ENCODE peak calls at places on chromosomes 7 and 10, in six cellular contexts. V is HCT116, M is adrenal gland, Y is A549, I is body of pancreas, D is GM12892. J is an unnamed sample.
A peak's percentile ranks its signal among the peaks of the same experiment; 100 is the strongest.

GRCh38 chr10:44756235-44756634 is 154.9 kb upstream of the TMEM72 start:
- DNase-seq in V (no peak), M (no peak), Y (no peak), I (no peak), D (no peak), J (no peak)

GRCh38 chr10:131785121-131785460 is 115.7 kb upstream of the PPP2R2D start:
- DNase-seq in V (no peak), M (no peak), Y (no peak), I (no peak), D (no peak), J (no peak)

GRCh38 chr7:18489624-18490023 is 5.9 kb upstream of the HDAC9 start:
- DNase-seq in V (no peak), M (no peak), Y (no peak), I (no peak), D (no peak), J (no peak)

GRCh38 chr7:123824754-123825067 is 20.3 kb upstream of the HYAL4 start:
- DNase-seq in V (no peak), M (no peak), Y (peak; percentile 36), I (peak; percentile 27), D (no peak), J (no peak)

GRCh38 chr7:157652954-157653826 is 316.4 kb downstream of the DNAJB6 start:
- DNase-seq in V (no peak), M (no peak), Y (no peak), I (no peak), D (no peak), J (no peak)

GRCh38 chr10:69936091-69936490 is 116.6 kb upstream of the MACROH2A2 start:
- DNase-seq in V (no peak), M (no peak), Y (peak; percentile 21), I (peak; percentile 9), D (no peak), J (no peak)

GRCh38 chr10:36425140-36425797 is 700.1 kb upstream of the ANKRD30A start:
- DNase-seq in V (no peak), M (no peak), Y (no peak), I (no peak), D (no peak), J (no peak)

GRCh38 chr7:47228386-47229014 is 353.4 kb downstream of the TNS3 start:
- DNase-seq in V (peak; percentile 76), M (no peak), Y (peak; percentile 31), I (no peak), D (no peak), J (peak; percentile 2)

GRCh38 chr7:45878457-45879144 is 5.7 kb upstream of the CCDC201 start:
- DNase-seq in V (no peak), M (no peak), Y (no peak), I (no peak), D (no peak), J (no peak)

GRCh38 chr7:55132890-55133551 is 114.2 kb downstream of the EGFR start:
- DNase-seq in V (peak; percentile 97), M (peak; percentile 65), Y (peak; percentile 91), I (peak; percentile 48), D (no peak), J (no peak)
- TF ChIP-seq POLR2A in V (no peak), M (no peak), Y (no peak), I (no peak), D (no peak), J (no peak)

DNA sequence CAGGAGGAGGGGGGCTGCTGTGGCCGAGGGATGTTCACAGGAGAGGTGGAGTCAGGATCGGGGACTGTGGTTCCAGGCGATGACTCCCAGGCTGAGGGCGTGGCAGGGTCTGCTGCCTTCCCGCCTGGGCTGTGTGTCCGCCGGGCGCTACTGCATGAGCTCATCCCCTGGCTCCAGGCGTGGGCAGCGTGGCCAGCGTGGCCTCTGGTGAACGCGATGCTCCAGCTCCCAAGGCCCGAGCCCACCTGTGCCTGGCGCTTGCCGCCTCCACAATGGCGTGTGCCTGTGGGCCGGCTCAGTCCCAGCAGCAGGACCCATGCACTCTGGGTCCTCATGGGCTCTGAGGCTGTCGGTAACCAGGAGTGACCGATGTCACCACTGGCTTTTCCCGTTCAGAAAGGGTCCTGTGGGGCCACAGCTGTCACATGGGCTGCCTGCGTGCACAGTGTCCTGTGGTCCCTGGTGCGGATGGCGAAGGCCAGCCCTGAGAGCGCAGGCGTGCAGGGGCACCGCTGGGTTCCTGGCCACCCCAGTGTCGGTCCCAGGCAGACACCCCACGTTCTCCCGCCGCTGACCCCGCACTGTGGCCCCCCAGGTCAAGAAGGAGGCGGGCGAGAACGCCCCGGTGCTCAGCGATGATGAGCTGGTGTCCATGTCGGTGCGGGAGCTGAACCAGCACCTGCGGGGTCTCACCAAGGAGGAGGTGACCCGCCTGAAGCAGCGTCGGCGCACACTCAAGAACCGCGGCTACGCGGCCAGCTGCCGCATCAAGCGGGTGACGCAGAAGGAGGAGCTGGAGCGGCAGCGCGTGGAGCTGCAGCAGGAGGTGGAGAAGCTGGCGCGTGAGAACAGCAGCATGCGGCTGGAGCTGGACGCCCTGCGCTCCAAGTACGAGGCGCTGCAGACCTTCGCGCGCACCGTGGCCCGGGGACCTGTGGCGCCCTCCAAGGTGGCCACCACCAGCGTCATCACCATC is 9.1 kb downstream of the MAFK start:
- DNase-seq in V (no peak), M (no peak), Y (peak; percentile 63), I (no peak), D (no peak), J (no peak)
- TF ChIP-seq POLR2A in V (no peak), M (no peak), Y (no peak), I (no peak), D (no peak), J (no peak)

GRCh38 chr10:86971146-86971991 is 3.1 kb downstream of the ADIRF start:
- DNase-seq in V (peak; percentile 88), M (peak; percentile 96), Y (peak; percentile 85), I (peak; percentile 90), D (peak; percentile 86), J (peak; percentile 69)
- TF ChIP-seq POLR2A in V (peak; percentile 32), M (peak; percentile 82), Y (no peak), I (peak; percentile 97), D (peak; percentile 69), J (no peak)

GRCh38 chr10:119878524-119878923 is 5.9 kb upstream of the MCMBP start:
- DNase-seq in V (no peak), M (no peak), Y (no peak), I (no peak), D (no peak), J (no peak)

GRCh38 chr10:119871881-119872609 is 598 bp downstream of the MCMBP start:
- DNase-seq in V (peak; percentile 51), M (peak; percentile 46), Y (peak; percentile 19), I (peak; percentile 75), D (peak; percentile 43), J (peak; percentile 55)

GRCh38 chr10:119867317-119867716 is 5.3 kb downstream of the MCMBP start:
- DNase-seq in V (no peak), M (no peak), Y (no peak), I (no peak), D (no peak), J (no peak)

GRCh38 chr10:119872860-119873671 is 423 bp upstream of the MCMBP start:
- DNase-seq in V (peak; percentile 84), M (peak; percentile 84), Y (peak; percentile 86), I (peak; percentile 87), D (peak; percentile 69), J (peak; percentile 91)

GRCh38 chr10:119872610-119872859 is at the start of gene MCMBP:
- DNase-seq in V (no peak), M (no peak), Y (no peak), I (no peak), D (no peak), J (no peak)
- TF ChIP-seq POLR2A in V (peak; percentile 81), M (no peak), Y (no peak), I (peak; percentile 72), D (peak; percentile 79), J (no peak)

DNA sequence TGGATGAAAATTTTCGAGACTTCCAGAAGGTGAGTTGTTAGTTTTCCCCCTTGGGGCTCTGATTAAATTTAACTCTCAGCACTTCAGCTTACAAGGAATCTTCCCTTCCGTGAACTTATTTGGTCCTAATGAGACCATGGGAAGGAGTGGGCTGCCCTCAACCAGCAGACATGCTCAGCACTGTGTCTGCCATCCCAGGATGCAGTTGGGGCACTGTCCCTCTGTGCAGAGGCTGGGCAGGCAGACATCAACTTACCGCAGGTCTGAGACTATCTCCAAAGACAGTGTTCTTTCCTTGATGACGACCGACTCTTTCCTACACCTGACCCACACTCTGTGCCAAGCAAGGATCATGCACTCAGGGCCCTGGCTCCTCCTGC is 36.7 kb downstream of the VOPP1 start:
- DNase-seq in V (no peak), M (no peak), Y (no peak), I (no peak), D (no peak), J (no peak)
- TF ChIP-seq POLR2A in V (no peak), M (no peak), Y (no peak), I (no peak), D (no peak), J (no peak)

GRCh38 chr7:129611246-129612111 is at the start of gene NRF1:
- DNase-seq in V (peak; percentile 48), M (peak; percentile 90), Y (peak; percentile 91), I (peak; percentile 92), D (peak; percentile 77), J (peak; percentile 96)
- TF ChIP-seq POLR2A in V (peak; percentile 82), M (peak; percentile 76), Y (peak; percentile 92), I (peak; percentile 80), D (peak; percentile 86), J (peak; percentile 86)

GRCh38 chr10:72336259-72337038 is 18.3 kb downstream of the DNAJB12 start:
- DNase-seq in V (no peak), M (no peak), Y (no peak), I (peak; percentile 94), D (no peak), J (no peak)

GRCh38 chr10:72335394-72336258 is 19.1 kb downstream of the DNAJB12 start:
- DNase-seq in V (no peak), M (peak; percentile 88), Y (no peak), I (peak; percentile 90), D (no peak), J (no peak)

GRCh38 chr10:72338180-72338579 is 16.5 kb downstream of the DNAJB12 start:
- DNase-seq in V (no peak), M (no peak), Y (no peak), I (no peak), D (no peak), J (no peak)

GRCh38 chr10:72337722-72338121 is 17.0 kb downstream of the DNAJB12 start:
- DNase-seq in V (no peak), M (no peak), Y (no peak), I (no peak), D (no peak), J (no peak)

DNA sequence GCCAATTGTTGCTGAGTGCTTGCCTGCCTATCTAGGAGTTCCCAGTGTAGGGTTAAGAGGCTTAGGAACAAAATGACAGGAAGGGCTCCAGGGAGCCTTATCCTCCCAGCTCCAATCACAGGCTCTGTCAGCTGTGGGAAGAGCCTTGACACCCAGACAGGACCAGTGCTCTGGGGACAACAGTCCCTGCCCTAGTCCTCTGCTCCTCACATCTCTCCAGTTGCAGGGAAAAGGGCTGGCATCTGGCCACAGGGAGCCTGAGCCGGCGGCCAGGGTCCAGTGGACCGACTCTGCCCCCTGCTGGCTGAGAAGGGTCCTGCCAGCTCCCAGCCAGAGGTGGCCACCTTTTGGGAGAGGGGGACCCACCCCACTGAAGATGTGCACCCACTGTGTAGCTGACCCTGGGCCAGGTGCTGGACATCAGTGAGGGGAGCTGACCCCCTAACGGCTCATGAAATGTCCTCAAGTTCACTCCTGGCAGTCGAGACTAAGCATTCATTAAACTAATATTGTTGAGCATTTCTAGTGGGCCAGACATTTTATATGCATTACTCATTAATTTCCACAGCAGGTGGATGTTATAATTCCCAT is 17.6 kb downstream of the DNAJB12 start:
- DNase-seq in V (no peak), M (peak; percentile 95), Y (peak; percentile 63), I (peak; percentile 91), D (no peak), J (peak; percentile 83)
- TF ChIP-seq POLR2A in V (no peak), M (no peak), Y (no peak), I (no peak), D (no peak), J (no peak)